ENCODE peak calls at places on chromosomes 11 and 22, in eight cellular contexts. L is AG04450, G is small intestine, R is upper lobe of right lung, J is lower leg skin, E is fibroblast of lung, I is fibroblast of mammary gland, M is stomach. T is an unnamed sample.
A peak's percentile ranks its signal among the peaks of the same experiment; 100 is the strongest.

GRCh38 chr11:44831605-44832394 is 105.0 kb downstream of the TSPAN18 start:
- DNase-seq in E (no peak), M (no peak), I (peak; percentile 12), R (no peak), L (no peak), J (no peak), G (no peak), T (no peak)

GRCh38 chr11:113267536-113267935 is 46.8 kb upstream of the TTC12 start:
- DNase-seq in L (no peak), E (no peak), R (no peak), J (no peak), I (no peak), M (no peak), G (no peak), T (no peak)

GRCh38 chr22:19631899-19632670 is 82.2 kb upstream of the SEPTIN5 start:
- DNase-seq in L (peak; percentile 1), G (no peak), J (no peak), R (no peak), E (peak; percentile 37), M (no peak), I (peak; percentile 40), T (peak; percentile 79)

GRCh38 chr11:2890466-2891241 is 5.1 kb upstream of the CDKN1C start:
- DNase-seq in M (peak; percentile 93), E (peak; percentile 73), J (no peak), I (peak; percentile 56), L (no peak), R (peak; percentile 91), G (peak; percentile 69), T (no peak)

GRCh38 chr11:94858012-94858705 is 90.0 kb downstream of the AMOTL1 start:
- DNase-seq in M (no peak), E (no peak), I (no peak), R (no peak), J (no peak), G (no peak), L (no peak), T (no peak)

GRCh38 chr11:27777013-27777412 is 76.8 kb upstream of the BDNF start:
- DNase-seq in M (no peak), R (no peak), G (no peak), J (no peak), L (no peak), I (no peak), E (no peak), T (no peak)

GRCh38 chr11:126423154-126423553 is 67.7 kb downstream of the ST3GAL4 start:
- DNase-seq in E (no peak), I (no peak), L (no peak), G (no peak), M (no peak), R (no peak), J (no peak), T (no peak)

GRCh38 chr11:134399293-134399654 is 12.8 kb downstream of the B3GAT1 start:
- DNase-seq in R (no peak), J (no peak), E (no peak), L (no peak), M (no peak), I (no peak), G (no peak), T (no peak)

GRCh38 chr22:42648368-42649260 is 578 bp downstream of the CYB5R3 start:
- DNase-seq in R (peak; percentile 87), L (no peak), J (peak; percentile 38), I (peak; percentile 24), M (peak; percentile 79), G (peak; percentile 93), E (peak; percentile 38), T (no peak)

GRCh38 chr22:24806663-24807001 is 621 bp downstream of the SGSM1 start:
- DNase-seq in J (no peak), E (no peak), M (no peak), I (no peak), L (no peak), R (no peak), G (no peak), T (no peak)

GRCh38 chr11:69644962-69645675 is 4.2 kb downstream of the CCND1 start:
- DNase-seq in R (peak; percentile 63), J (no peak), L (no peak), I (no peak), E (no peak), M (no peak), G (no peak), T (peak; percentile 89)

GRCh38 chr11:69645801-69646492 is 5.0 kb downstream of the CCND1 start:
- DNase-seq in J (no peak), E (no peak), L (no peak), M (no peak), G (no peak), R (peak; percentile 52), I (no peak), T (peak; percentile 77)

GRCh38 chr11:69643646-69644045 is 2.7 kb downstream of the CCND1 start:
- DNase-seq in R (no peak), J (no peak), G (no peak), I (no peak), L (no peak), E (no peak), M (no peak), T (no peak)

GRCh38 chr11:69642913-69643632 is 2.1 kb downstream of the CCND1 start:
- DNase-seq in R (peak; percentile 91), L (peak; percentile 54), G (peak; percentile 77), E (peak; percentile 82), J (peak; percentile 52), M (peak; percentile 85), I (peak; percentile 68), T (peak; percentile 92)

DNA sequence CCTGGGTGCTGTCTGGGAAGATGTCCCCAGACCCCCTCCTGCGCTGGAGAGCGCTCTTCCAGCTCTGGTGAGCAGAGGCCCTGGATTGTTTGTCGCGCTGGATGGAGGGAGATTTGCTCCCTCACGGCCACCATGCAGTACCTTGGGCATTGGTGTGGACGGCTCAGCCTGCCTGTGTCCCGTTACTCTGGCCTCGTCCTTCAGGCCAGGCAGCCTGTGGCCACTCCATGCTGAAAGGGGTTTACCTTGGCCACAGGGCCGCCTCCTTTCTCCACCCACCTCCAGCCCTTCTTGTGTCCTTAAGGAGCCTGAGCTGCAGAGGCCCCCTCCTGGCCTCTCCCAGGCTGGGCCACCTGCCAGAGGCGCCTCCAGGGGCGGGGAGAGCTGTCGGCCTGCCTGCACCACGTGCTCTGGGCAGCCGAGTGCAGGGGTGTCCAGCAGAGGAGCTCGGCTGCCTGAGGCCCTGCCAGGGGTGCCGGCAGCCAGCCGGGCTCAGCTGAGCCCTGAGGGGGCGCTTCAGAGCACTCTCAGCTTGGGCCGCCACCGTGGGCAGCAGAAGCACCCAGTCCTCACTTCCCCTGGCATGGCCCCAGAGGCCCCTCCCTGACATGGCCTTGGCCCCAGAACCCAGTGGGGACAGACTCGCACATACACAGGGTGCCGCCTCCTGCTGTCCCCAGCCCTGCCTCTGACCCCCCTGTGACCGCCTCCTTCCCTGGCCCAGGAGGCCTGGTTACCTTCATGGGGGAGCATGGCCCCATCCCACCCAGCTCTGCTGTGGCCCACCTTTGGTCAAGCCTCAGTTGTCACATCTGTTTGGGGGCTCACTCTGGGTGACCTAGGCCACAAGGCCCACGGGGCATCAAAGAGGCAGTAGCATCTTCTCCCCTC is 3.4 kb downstream of the CCND1 start:
- DNase-seq in L (peak; percentile 86), M (peak; percentile 87), J (no peak), G (peak; percentile 58), E (peak; percentile 97), I (peak; percentile 87), R (peak; percentile 95), T (peak; percentile 85)
- H3K4me3 ChIP-seq in L (peak overlapping the region; percentile 99), M (peak overlapping the region; percentile 87), J (no peak overlapping the region), G (no peak overlapping the region), E (peak overlapping the region; percentile 73), I (peak overlapping the region; percentile 99), R (peak overlapping the region; percentile 75), T (peak overlapping the region; percentile 86)

DNA sequence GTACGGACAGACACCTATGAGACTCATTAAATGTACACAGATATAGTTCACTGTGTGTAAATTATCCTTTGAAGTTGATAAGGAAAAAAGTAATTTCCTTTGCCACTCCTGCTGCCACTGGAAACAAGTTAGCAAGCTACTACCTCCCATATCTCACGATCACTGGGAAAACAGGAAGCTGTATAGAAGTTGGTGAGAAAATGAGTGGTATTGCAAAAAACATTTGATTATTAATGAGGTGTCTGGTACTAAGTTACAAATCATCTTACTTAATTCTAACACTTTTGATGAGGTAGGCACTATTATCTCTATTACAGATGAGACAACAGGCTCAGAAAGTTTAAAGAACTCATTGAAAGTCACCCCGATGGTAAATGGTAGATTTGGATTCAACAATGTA is 68.5 kb downstream of the GAB2 start:
- DNase-seq in L (no peak), M (no peak), E (peak; percentile 14), I (no peak), G (peak; percentile 43), R (no peak), J (no peak), T (no peak)
- H3K4me3 ChIP-seq in L (no peak overlapping the region), M (no peak overlapping the region), E (no peak overlapping the region), I (no peak overlapping the region), G (no peak overlapping the region), R (no peak overlapping the region), J (no peak overlapping the region), T (no peak overlapping the region)

DNA sequence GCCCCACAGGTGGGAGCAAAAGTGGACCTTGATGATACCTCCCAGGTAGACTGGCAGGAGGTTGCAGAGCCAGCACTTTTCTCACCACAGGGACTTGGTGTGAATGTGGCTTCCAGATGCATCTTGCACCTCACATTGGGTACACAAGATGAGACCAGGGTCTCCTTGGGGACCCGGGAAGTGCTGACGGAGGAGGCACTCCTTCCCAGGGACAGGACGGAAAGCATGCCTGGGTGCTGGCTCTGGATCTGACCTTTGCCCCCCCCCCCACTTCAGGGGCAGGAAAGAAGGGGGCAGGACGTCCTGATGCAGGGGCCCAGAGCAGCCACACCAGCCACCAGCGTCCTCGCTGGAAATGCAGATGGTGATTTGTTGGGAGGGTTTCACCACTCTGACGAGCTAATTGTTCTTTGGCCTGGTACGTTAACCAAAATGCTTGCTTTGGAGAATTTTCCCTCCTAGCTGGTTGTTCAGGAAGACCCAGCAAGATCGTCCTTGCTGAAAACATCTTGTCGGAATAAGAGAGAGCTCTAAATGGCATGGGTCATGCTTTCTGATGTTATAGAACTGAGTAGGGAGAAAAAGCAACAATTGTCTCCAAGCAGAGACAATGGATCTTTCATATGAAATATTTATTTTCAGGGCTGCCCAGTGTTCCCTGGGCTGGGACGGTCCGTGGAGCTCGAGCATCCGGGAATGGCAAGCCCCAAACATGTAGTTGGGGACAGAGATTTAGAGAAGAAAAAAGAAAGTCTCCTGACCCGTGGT is 74.4 kb upstream of the PPARA start:
- DNase-seq in I (no peak), R (peak; percentile 58), L (no peak), J (no peak), M (peak; percentile 24), G (peak; percentile 32), E (no peak), T (peak; percentile 47)
- H3K4me3 ChIP-seq in I (peak overlapping the region; percentile 94), R (peak overlapping the region; percentile 89), L (peak overlapping the region; percentile 86), J (no peak overlapping the region), M (peak overlapping the region; percentile 91), G (peak overlapping the region; percentile 24), E (peak overlapping the region; percentile 98), T (peak overlapping the region; percentile 85)

GRCh38 chr22:41099036-41099435 is 6.6 kb downstream of the EP300 start:
- DNase-seq in R (no peak), J (no peak), L (no peak), E (no peak), I (no peak), G (no peak), M (no peak), T (no peak)

GRCh38 chr22:41096841-41097240 is 4.4 kb downstream of the EP300 start:
- DNase-seq in M (no peak), L (no peak), J (no peak), E (peak; percentile 37), G (no peak), R (no peak), I (no peak), T (no peak)

GRCh38 chr22:41092847-41093371 is 517 bp downstream of the EP300 start:
- DNase-seq in I (peak; percentile 41), E (peak; percentile 43), R (peak; percentile 74), M (peak; percentile 41), J (no peak), G (peak; percentile 41), L (no peak), T (peak; percentile 48)

GRCh38 chr22:41094036-41094435 is 1.6 kb downstream of the EP300 start:
- DNase-seq in E (peak; percentile 40), M (no peak), R (no peak), L (no peak), J (no peak), G (peak; percentile 55), I (peak; percentile 49), T (peak; percentile 55)

GRCh38 chr22:41096391-41096790 is 4.0 kb downstream of the EP300 start:
- DNase-seq in J (no peak), L (no peak), G (no peak), M (no peak), I (no peak), E (no peak), R (no peak), T (no peak)
- H3K4me3 ChIP-seq in J (no peak overlapping the region), L (peak overlapping the region; percentile 11), G (no peak overlapping the region), M (no peak overlapping the region), I (no peak overlapping the region), E (peak overlapping the region; percentile 28), R (peak overlapping the region; percentile 17), T (no peak overlapping the region)